ENCODE peak calls at places on chromosome 14, in ten cellular contexts. X is fibroblast of lung; T is heart left ventricle; H is CD8-positive, alpha-beta T cell; L is HCT116; M is body of pancreas; E is ovary; W is IMR-90; Q is upper lobe of right lung; Y is breast epithelium. A is an unnamed sample.
A peak's percentile ranks its signal among the peaks of the same experiment; 100 is the strongest.

GRCh38 chr14:90742709-90743108 is 73.5 kb downstream of the TTC7B start:
- DNase-seq in X (no peak), T (peak; percentile 56), H (no peak), L (no peak), M (no peak), E (no peak), W (no peak), Q (no peak), Y (no peak), A (no peak)

GRCh38 chr14:101767618-101768362 is 6.3 kb downstream of the PPP2R5C start:
- DNase-seq in X (no peak), T (no peak), H (no peak), L (no peak), M (no peak), E (no peak), W (no peak), Q (no peak), Y (no peak), A (no peak)

GRCh38 chr14:79051009-79051710 is 881.0 kb downstream of the NRXN3 start:
- DNase-seq in X (no peak), T (no peak), H (no peak), L (no peak), M (no peak), E (no peak), W (no peak), Q (no peak), Y (no peak), A (no peak)

GRCh38 chr14:101185946-101186345 is 282.4 kb upstream of the RTL1 start:
- DNase-seq in X (no peak), T (no peak), H (no peak), L (no peak), M (no peak), E (no peak), W (no peak), Q (no peak), Y (peak; percentile 10), A (no peak)

GRCh38 chr14:24054646-24055045 is 2.8 kb downstream of the CARMIL3 start:
- DNase-seq in X (no peak), T (no peak), H (no peak), L (no peak), M (no peak), E (no peak), W (no peak), Q (no peak), Y (no peak), A (no peak)

GRCh38 chr14:65915125-65915524 is 502.6 kb downstream of the FUT8 start:
- DNase-seq in X (peak; percentile 2), T (no peak), H (no peak), L (no peak), M (no peak), E (no peak), W (no peak), Q (no peak), Y (no peak), A (no peak)

GRCh38 chr14:29320261-29320660 is 553.7 kb downstream of the FOXG1 start:
- DNase-seq in X (peak; percentile 81), T (no peak), H (no peak), L (no peak), M (no peak), E (no peak), W (peak; percentile 51), Q (no peak), Y (no peak), A (no peak)

GRCh38 chr14:95353007-95353406 is 33.3 kb upstream of the CLMN start:
- DNase-seq in X (no peak), T (no peak), H (no peak), L (no peak), M (no peak), E (no peak), W (no peak), Q (no peak), Y (no peak), A (no peak)

DNA sequence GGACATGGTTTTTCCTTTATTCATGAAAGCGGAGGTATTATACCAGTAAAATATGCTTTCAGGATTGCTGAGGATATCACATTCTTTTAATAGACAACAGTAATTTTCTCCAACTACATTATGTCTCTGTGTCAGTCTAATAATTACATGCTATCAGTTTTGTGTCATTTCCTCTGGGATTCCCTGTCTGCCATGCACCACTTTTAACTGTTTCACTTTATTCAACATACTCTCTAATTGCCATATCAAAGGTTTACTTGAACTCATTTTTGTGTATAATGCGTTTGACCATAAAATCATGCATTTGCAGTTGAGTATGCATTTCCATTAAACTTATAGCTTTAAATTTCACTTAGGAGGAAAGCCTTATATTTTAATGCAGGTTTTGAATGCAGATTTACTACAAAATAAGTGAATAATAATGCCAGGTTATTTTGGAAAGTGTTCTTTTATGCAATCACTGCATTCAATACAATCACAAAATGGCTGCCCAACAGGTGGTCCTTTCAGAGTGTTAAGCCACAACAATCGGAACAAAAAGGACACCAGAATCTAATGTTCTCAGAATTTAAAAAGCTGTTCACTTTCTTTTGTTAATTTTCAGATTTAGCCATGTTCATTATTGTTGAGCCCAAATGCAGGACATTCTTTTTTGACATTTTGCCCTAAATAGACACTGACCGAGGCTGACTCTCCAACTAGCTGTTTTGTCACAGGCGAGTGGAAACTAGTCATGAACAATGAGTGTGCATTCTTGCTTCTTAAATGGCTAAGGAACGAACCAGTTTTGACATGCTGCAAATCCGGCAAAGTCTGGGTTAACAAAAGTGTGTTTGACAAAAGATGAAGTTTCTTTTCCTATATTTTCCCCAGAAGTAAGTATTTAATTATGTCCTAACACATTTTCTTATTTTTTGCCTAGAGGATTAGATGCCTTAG is 40.9 kb downstream of the MBIP start:
- DNase-seq in X (no peak), T (no peak), H (no peak), L (no peak), M (no peak), E (no peak), W (no peak), Q (no peak), Y (no peak), A (no peak)
- H3K27ac ChIP-seq in X (no peak overlapping the region), T (no peak overlapping the region), H (no peak overlapping the region), L (no peak overlapping the region), M (no peak overlapping the region), E (no peak overlapping the region), W (no peak overlapping the region), Q (no peak overlapping the region), Y (no peak overlapping the region), A (no peak overlapping the region)

GRCh38 chr14:39169541-39169900 is 612 bp downstream of the TRAPPC6B start:
- DNase-seq in X (peak; percentile 15), T (no peak), H (no peak), L (no peak), M (peak; percentile 29), E (no peak), W (no peak), Q (no peak), Y (no peak), A (no peak)

GRCh38 chr14:39173198-39173597 is 1.9 kb upstream of the PNN start:
- DNase-seq in X (no peak), T (no peak), H (no peak), L (no peak), M (no peak), E (no peak), W (no peak), Q (no peak), Y (no peak), A (no peak)

DNA sequence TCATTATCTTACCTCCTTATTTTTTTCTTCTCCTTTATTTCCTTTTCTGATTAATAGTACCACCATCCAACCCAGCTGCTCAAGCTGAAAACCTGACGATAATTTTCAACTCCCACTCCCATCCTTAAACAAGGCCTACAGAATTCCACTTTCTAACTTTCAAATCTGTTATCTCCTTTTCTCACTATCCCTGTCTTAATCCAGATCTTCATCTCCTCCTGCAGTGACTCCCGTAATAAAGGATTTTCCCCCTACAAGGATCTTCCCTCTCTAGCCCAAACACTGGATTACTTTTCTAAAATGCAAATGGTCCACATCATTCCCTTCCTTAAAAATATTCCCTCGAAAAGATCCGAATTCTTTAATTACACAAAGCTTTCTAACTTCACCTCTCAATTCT is 1.5 kb downstream of the TRAPPC6B start:
- DNase-seq in X (no peak), T (no peak), H (no peak), L (no peak), M (no peak), E (no peak), W (no peak), Q (no peak), Y (no peak), A (no peak)
- H3K4me3 ChIP-seq in X (peak overlapping the region; percentile 94), T (peak overlapping the region; percentile 77), H (peak overlapping the region; percentile 12), L (peak overlapping the region; percentile 74), M (no peak overlapping the region), E (no peak overlapping the region), W (no peak overlapping the region), Q (peak overlapping the region; percentile 80), Y (peak overlapping the region; percentile 92), A (peak overlapping the region; percentile 70)

GRCh38 chr14:30882431-30882830 is 8.1 kb downstream of the COCH start:
- DNase-seq in X (no peak), T (no peak), H (no peak), L (no peak), M (no peak), E (no peak), W (no peak), Q (no peak), Y (no peak), A (no peak)

GRCh38 chr14:30885840-30886740 is 11.7 kb downstream of the COCH start:
- DNase-seq in X (peak; percentile 38), T (no peak), H (no peak), L (no peak), M (no peak), E (no peak), W (peak; percentile 46), Q (no peak), Y (no peak), A (no peak)

GRCh38 chr14:30888480-30889243 is 14.3 kb downstream of the COCH start:
- DNase-seq in X (no peak), T (no peak), H (no peak), L (no peak), M (no peak), E (no peak), W (no peak), Q (no peak), Y (no peak), A (no peak)

GRCh38 chr14:30884925-30885324 is 10.6 kb downstream of the COCH start:
- DNase-seq in X (no peak), T (no peak), H (no peak), L (no peak), M (no peak), E (no peak), W (no peak), Q (no peak), Y (no peak), A (no peak)

DNA sequence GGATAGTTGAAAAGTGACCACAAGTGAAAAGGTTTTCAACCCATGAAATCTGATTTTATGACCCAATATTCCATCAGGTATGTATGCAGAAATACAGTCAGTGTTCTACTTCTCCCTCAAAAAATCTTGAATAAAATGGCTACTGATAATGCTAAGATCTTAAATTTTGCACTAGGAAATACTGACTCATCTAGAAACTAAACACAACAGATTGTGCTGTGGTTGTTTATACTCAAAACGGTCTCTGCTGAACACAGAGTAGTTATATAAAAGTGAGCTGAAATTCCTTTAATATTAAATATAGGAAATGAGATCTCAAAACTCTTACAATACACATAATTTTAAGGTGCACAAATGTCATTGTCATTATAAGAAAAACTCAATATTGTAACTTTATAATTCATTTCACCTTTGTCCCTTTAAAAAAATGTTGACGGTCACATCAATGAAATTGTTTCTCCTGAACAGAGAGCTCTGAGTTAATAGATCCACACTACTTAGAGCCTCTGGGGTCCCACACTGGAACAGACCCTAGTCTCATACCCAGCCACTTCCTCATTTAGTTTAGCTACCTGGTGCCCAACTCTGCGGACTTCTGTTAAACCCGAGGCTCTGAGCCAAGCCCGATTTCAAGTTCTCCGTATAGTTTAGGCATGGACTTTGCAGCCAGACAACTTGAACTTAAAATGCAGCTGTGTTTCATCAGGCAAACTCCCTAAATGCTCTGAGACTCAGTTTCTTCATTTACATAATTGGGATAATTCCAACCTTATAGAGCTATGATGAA is 9.3 kb downstream of the COCH start:
- DNase-seq in X (no peak), T (no peak), H (no peak), L (no peak), M (no peak), E (no peak), W (peak; percentile 58), Q (no peak), Y (no peak), A (no peak)
- TF ChIP-seq CTCF in X (no peak), T (no peak), H (no peak), L (no peak), M (no peak), E (no peak), W (no peak), Q (no peak), Y (no peak), A (no peak)

DNA sequence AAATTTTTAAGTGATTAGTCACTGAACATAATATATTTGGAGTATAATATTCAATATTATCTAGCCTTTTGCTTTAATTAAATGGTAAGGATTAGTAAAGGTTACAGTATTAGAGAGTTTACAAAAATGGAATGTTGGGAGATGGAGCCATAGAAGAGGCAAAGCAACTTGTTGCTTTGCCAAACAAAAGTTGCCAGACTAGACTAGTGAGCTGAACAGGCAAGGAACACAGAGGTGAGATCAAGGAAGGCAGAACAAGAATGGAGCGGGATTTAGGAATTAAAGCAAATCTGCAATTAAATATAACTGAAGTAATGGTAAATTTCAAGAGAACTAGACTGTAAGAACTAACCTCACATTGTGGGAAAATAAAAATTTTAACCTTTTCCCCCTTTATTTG is 5.1 kb downstream of the ARF6 start:
- DNase-seq in X (no peak), T (no peak), H (no peak), L (no peak), M (peak; percentile 32), E (no peak), W (no peak), Q (no peak), Y (no peak), A (no peak)
- H3K27ac ChIP-seq in X (no peak overlapping the region), T (peak overlapping the region; percentile 1), H (peak overlapping the region; percentile 1), L (peak overlapping the region; percentile 28), M (no peak overlapping the region), E (no peak overlapping the region), W (no peak overlapping the region), Q (peak overlapping the region; percentile 42), Y (peak overlapping the region; percentile 99), A (no peak overlapping the region)